ENCODE peak calls at places on chromosomes 13 and 19, in six cellular contexts. One of them, this sample, is unnamed.

GRCh38 chr13:108915634-108916497 is 286.5 kb downstream of the MYO16 start:
- DNase-seq in HCT116: peak
- DNase-seq in RWPE2: peak
- DNase-seq in cardiac fibroblast: peak
- DNase-seq in fibroblast of mammary gland: peak
- DNase-seq in cardiac muscle cell: peak
- DNase-seq in this sample: peak

GRCh38 chr13:102584423-102584822 is 12.4 kb upstream of the TPP2 start:
- DNase-seq in fibroblast of mammary gland: no peak
- DNase-seq in cardiac muscle cell: no peak
- DNase-seq in cardiac fibroblast: no peak
- DNase-seq in RWPE2: no peak
- DNase-seq in HCT116: no peak
- DNase-seq in this sample: no peak

GRCh38 chr19:40744554-40745401 is 5.5 kb downstream of the ACTMAP start:
- DNase-seq in HCT116: no peak
- DNase-seq in fibroblast of mammary gland: no peak
- DNase-seq in cardiac muscle cell: peak
- DNase-seq in RWPE2: no peak
- DNase-seq in cardiac fibroblast: no peak
- DNase-seq in this sample: no peak

GRCh38 chr19:49515767-49516166 is 3.3 kb downstream of the FCGRT start:
- DNase-seq in RWPE2: no peak
- DNase-seq in HCT116: no peak
- DNase-seq in cardiac fibroblast: peak
- DNase-seq in fibroblast of mammary gland: peak
- DNase-seq in cardiac muscle cell: no peak
- DNase-seq in this sample: peak

GRCh38 chr13:108785844-108786243 is 156.4 kb downstream of the MYO16 start:
- DNase-seq in cardiac fibroblast: no peak
- DNase-seq in RWPE2: no peak
- DNase-seq in cardiac muscle cell: no peak
- DNase-seq in HCT116: no peak
- DNase-seq in fibroblast of mammary gland: no peak
- DNase-seq in this sample: no peak

GRCh38 chr19:47813304-47813994 is 8.3 kb upstream of the CRX start:
- DNase-seq in HCT116: peak
- DNase-seq in RWPE2: no peak
- DNase-seq in cardiac fibroblast: peak
- DNase-seq in cardiac muscle cell: peak
- DNase-seq in fibroblast of mammary gland: peak
- DNase-seq in this sample: peak

GRCh38 chr19:34767967-34768366 is 5.0 kb downstream of the ZNF599 start:
- DNase-seq in cardiac muscle cell: no peak
- DNase-seq in RWPE2: no peak
- DNase-seq in cardiac fibroblast: no peak
- DNase-seq in fibroblast of mammary gland: no peak
- DNase-seq in HCT116: no peak
- DNase-seq in this sample: no peak

GRCh38 chr19:3520166-3521103 is 14.3 kb downstream of the FZR1 start:
- DNase-seq in cardiac muscle cell: peak
- DNase-seq in cardiac fibroblast: no peak
- DNase-seq in RWPE2: no peak
- DNase-seq in fibroblast of mammary gland: no peak
- DNase-seq in HCT116: no peak
- DNase-seq in this sample: no peak

GRCh38 chr19:18972301-18972831 is 31.3 kb upstream of the HOMER3 start:
- DNase-seq in fibroblast of mammary gland: peak
- DNase-seq in cardiac muscle cell: no peak
- DNase-seq in RWPE2: no peak
- DNase-seq in HCT116: no peak
- DNase-seq in cardiac fibroblast: peak
- DNase-seq in this sample: peak

GRCh38 chr13:96020155-96020575 is 33.0 kb downstream of the UGGT2 start:
- DNase-seq in cardiac fibroblast: peak
- DNase-seq in cardiac muscle cell: peak
- DNase-seq in RWPE2: no peak
- DNase-seq in fibroblast of mammary gland: peak
- DNase-seq in HCT116: peak
- DNase-seq in this sample: peak

GRCh38 chr13:46057251-46058015 is 4.9 kb upstream of the ZC3H13 start:
- DNase-seq in cardiac fibroblast: peak
- DNase-seq in cardiac muscle cell: no peak
- DNase-seq in RWPE2: no peak
- DNase-seq in fibroblast of mammary gland: peak
- DNase-seq in HCT116: no peak
- DNase-seq in this sample: no peak

GRCh38 chr13:74869846-74870245 is 612.1 kb downstream of the TBC1D4 start:
- DNase-seq in cardiac fibroblast: peak
- DNase-seq in cardiac muscle cell: no peak
- DNase-seq in fibroblast of mammary gland: peak
- DNase-seq in RWPE2: no peak
- DNase-seq in HCT116: no peak
- DNase-seq in this sample: peak

GRCh38 chr13:46295531-46296464 is 84.1 kb downstream of the LRRC63 start:
- DNase-seq in RWPE2: no peak
- DNase-seq in HCT116: no peak
- DNase-seq in cardiac muscle cell: no peak
- DNase-seq in cardiac fibroblast: peak
- DNase-seq in fibroblast of mammary gland: peak
- DNase-seq in this sample: peak

GRCh38 chr13:50990540-50991506 is 81.2 kb downstream of the RNASEH2B start:
- DNase-seq in cardiac fibroblast: peak
- DNase-seq in cardiac muscle cell: peak
- DNase-seq in RWPE2: no peak
- DNase-seq in HCT116: no peak
- DNase-seq in fibroblast of mammary gland: peak
- DNase-seq in this sample: peak

GRCh38 chr13:74895042-74895811 is 586.7 kb downstream of the TBC1D4 start:
- DNase-seq in fibroblast of mammary gland: no peak
- DNase-seq in HCT116: no peak
- DNase-seq in cardiac fibroblast: no peak
- DNase-seq in RWPE2: no peak
- DNase-seq in cardiac muscle cell: no peak
- DNase-seq in this sample: no peak

GRCh38 chr19:47854459-47854858 is 4.6 kb upstream of the TPRX2 start:
- DNase-seq in cardiac fibroblast: no peak
- DNase-seq in cardiac muscle cell: no peak
- DNase-seq in RWPE2: no peak
- DNase-seq in fibroblast of mammary gland: no peak
- DNase-seq in HCT116: no peak
- DNase-seq in this sample: no peak

GRCh38 chr13:24694907-24695306 is 14.7 kb downstream of the ATP12A start:
- DNase-seq in HCT116: no peak
- DNase-seq in RWPE2: no peak
- DNase-seq in cardiac fibroblast: no peak
- DNase-seq in fibroblast of mammary gland: no peak
- DNase-seq in cardiac muscle cell: no peak
- DNase-seq in this sample: no peak

GRCh38 chr19:7427944-7428343 is 60.9 kb downstream of the PEX11G start:
- DNase-seq in HCT116: no peak
- DNase-seq in cardiac muscle cell: no peak
- DNase-seq in cardiac fibroblast: no peak
- DNase-seq in fibroblast of mammary gland: no peak
- DNase-seq in RWPE2: no peak
- DNase-seq in this sample: peak

GRCh38 chr13:101018720-101019119 is 344.1 kb upstream of the TMTC4 start:
- DNase-seq in cardiac muscle cell: no peak
- DNase-seq in cardiac fibroblast: no peak
- DNase-seq in RWPE2: no peak
- DNase-seq in HCT116: no peak
- DNase-seq in fibroblast of mammary gland: peak
- DNase-seq in this sample: peak

GRCh38 chr19:54172413-54172763 is 572 bp downstream of the TMC4 start:
- DNase-seq in fibroblast of mammary gland: no peak
- DNase-seq in RWPE2: no peak
- DNase-seq in cardiac fibroblast: no peak
- DNase-seq in cardiac muscle cell: no peak
- DNase-seq in HCT116: no peak
- DNase-seq in this sample: no peak

GRCh38 chr19:54169149-54169731 is 3.7 kb downstream of the TMC4 start:
- DNase-seq in fibroblast of mammary gland: no peak
- DNase-seq in cardiac muscle cell: no peak
- DNase-seq in cardiac fibroblast: no peak
- DNase-seq in HCT116: no peak
- DNase-seq in RWPE2: no peak
- DNase-seq in this sample: no peak

GRCh38 chr19:54165222-54165621 is 5.7 kb upstream of the LENG1 start:
- DNase-seq in RWPE2: no peak
- DNase-seq in cardiac fibroblast: no peak
- DNase-seq in cardiac muscle cell: no peak
- DNase-seq in HCT116: no peak
- DNase-seq in fibroblast of mammary gland: no peak
- DNase-seq in this sample: no peak

GRCh38 chr19:54164369-54165068 is 5.0 kb upstream of the LENG1 start:
- DNase-seq in fibroblast of mammary gland: no peak
- DNase-seq in HCT116: peak
- DNase-seq in RWPE2: no peak
- DNase-seq in cardiac fibroblast: peak
- DNase-seq in cardiac muscle cell: peak
- DNase-seq in this sample: peak

DNA sequence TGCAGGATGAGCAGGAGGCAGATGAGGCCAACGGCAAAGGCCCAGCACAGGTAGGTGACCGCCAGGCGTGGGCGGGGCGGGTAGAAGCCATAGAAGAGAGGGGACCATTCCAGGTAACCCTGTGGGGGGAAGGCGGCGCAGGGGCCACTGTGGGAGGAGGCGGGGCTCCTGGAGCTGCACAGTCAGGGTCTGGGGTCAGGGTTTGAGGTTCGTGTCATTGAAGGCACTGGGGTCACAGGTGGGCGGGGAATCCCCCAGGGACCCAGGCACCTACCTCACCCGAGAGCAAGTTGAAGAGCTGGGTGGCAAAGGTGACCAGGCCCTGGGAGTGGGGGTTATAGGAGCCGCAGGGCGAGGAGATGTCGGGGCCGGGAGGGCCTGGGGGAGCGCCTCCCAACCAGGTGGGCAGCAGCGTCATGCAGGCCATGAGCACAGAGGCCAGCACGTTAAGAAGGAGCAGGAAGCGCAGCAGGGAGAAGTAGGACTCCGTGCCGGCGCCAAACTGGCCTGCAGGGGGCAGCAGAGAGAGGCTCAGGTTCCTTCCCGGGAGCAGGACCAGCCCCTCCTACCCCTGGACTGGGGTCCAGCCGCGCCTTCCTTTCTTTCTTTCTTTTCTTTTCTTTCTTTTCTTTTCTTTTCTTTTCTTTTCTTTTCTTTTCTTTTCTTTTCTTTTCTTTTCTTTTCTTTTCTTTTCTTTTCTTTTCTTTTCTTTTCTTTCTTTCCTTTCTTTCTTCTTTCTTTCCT is 4.6 kb downstream of the TMC4 start:
- DNase-seq in RWPE2: no peak
- DNase-seq in cardiac muscle cell: peak
- DNase-seq in cardiac fibroblast: peak
- DNase-seq in fibroblast of mammary gland: peak
- DNase-seq in HCT116: peak
- DNase-seq in this sample: peak
- TF ChIP-seq CTCF in RWPE2: peak
- TF ChIP-seq CTCF in cardiac muscle cell: peak
- TF ChIP-seq CTCF in cardiac fibroblast: peak
- TF ChIP-seq CTCF in fibroblast of mammary gland: peak
- TF ChIP-seq CTCF in HCT116: peak
- TF ChIP-seq CTCF in this sample: peak

GRCh38 chr13:47397739-47398138 is 500.9 kb upstream of the HTR2A start:
- DNase-seq in cardiac muscle cell: no peak
- DNase-seq in HCT116: no peak
- DNase-seq in RWPE2: no peak
- DNase-seq in cardiac fibroblast: peak
- DNase-seq in fibroblast of mammary gland: peak
- DNase-seq in this sample: no peak
- H3K4me3 ChIP-seq in cardiac muscle cell: no peak
- H3K4me3 ChIP-seq in HCT116: no peak
- H3K4me3 ChIP-seq in RWPE2: no peak
- H3K4me3 ChIP-seq in cardiac fibroblast: no peak
- H3K4me3 ChIP-seq in fibroblast of mammary gland: no peak
- H3K4me3 ChIP-seq in this sample: no peak

GRCh38 chr13:41310963-41311606 is at the start of gene NAA16:
- DNase-seq in HCT116: peak
- DNase-seq in cardiac fibroblast: peak
- DNase-seq in fibroblast of mammary gland: peak
- DNase-seq in cardiac muscle cell: peak
- DNase-seq in RWPE2: peak
- DNase-seq in this sample: peak

GRCh38 chr13:41313117-41313516 is 2.0 kb downstream of the NAA16 start:
- DNase-seq in fibroblast of mammary gland: no peak
- DNase-seq in RWPE2: no peak
- DNase-seq in HCT116: no peak
- DNase-seq in cardiac muscle cell: no peak
- DNase-seq in cardiac fibroblast: no peak
- DNase-seq in this sample: no peak

GRCh38 chr13:41308241-41308640 is 2.8 kb upstream of the NAA16 start:
- DNase-seq in fibroblast of mammary gland: no peak
- DNase-seq in HCT116: no peak
- DNase-seq in cardiac muscle cell: no peak
- DNase-seq in RWPE2: no peak
- DNase-seq in cardiac fibroblast: no peak
- DNase-seq in this sample: no peak

GRCh38 chr13:41313659-41314197 is 2.7 kb downstream of the NAA16 start:
- DNase-seq in HCT116: no peak
- DNase-seq in cardiac muscle cell: no peak
- DNase-seq in cardiac fibroblast: no peak
- DNase-seq in RWPE2: no peak
- DNase-seq in fibroblast of mammary gland: no peak
- DNase-seq in this sample: no peak

GRCh38 chr13:41311607-41312500 is 787 bp downstream of the NAA16 start:
- DNase-seq in HCT116: no peak
- DNase-seq in cardiac muscle cell: peak
- DNase-seq in cardiac fibroblast: peak
- DNase-seq in fibroblast of mammary gland: peak
- DNase-seq in RWPE2: no peak
- DNase-seq in this sample: peak
- TF ChIP-seq CTCF in HCT116: no peak
- TF ChIP-seq CTCF in cardiac muscle cell: no peak
- TF ChIP-seq CTCF in cardiac fibroblast: no peak
- TF ChIP-seq CTCF in fibroblast of mammary gland: no peak
- TF ChIP-seq CTCF in RWPE2: no peak
- TF ChIP-seq CTCF in this sample: no peak

DNA sequence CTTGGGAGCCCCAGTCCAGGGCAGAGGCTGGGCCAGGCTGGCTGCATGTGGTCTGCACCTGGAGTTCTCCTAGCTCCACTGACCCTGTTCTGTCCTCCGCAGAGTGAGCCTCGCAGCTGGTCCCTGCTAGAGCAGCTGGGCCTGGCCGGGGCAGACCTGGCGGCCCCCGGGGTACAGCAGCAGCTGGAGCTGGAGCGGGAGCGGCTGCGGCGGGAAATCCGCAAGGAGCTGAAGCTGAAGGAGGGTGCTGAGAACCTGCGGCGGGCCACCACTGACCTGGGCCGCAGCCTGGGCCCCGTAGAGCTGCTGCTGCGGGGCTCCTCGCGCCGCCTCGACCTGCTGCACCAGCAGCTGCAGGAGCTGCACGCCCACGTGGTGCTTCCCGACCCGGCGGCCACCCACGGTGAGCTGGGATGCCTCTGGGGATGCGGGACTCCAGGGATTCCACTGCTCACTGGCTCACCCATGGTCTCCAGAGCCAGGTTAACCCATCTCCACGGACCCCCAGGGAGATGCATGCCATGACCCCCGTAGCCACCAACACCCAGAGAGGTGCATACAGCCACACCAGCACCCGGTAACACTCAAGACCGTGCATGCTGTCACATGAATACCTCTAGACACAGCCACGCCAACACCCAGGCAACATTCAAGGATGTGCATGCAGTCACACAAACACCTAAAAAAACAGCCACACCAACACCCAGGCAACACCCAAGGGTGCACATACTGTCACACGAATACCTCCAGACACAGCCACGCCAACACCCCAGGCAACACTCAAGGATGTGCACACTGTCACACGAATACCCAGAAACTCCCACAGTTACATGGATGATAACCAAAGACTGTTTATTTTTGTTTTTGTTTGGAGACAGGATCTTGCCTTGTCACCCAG is 8.2 kb downstream of the PKN1 start:
- DNase-seq in RWPE2: no peak
- DNase-seq in cardiac muscle cell: no peak
- DNase-seq in cardiac fibroblast: no peak
- DNase-seq in fibroblast of mammary gland: no peak
- DNase-seq in HCT116: no peak
- DNase-seq in this sample: no peak
- H3K4me3 ChIP-seq in RWPE2: no peak
- H3K4me3 ChIP-seq in cardiac muscle cell: no peak
- H3K4me3 ChIP-seq in cardiac fibroblast: no peak
- H3K4me3 ChIP-seq in fibroblast of mammary gland: no peak
- H3K4me3 ChIP-seq in HCT116: no peak
- H3K4me3 ChIP-seq in this sample: no peak